ENCODE peak calls at places on chromosomes 12 and 14, in nine cellular contexts. One of them, this sample, is unnamed.

GRCh38 chr14:65334765-65335411 is 77.6 kb upstream of the FUT8 start:
- DNase-seq in Calu3: peak
- DNase-seq in CD4-positive, alpha-beta T cell: no peak
- DNase-seq in GM12864: no peak
- DNase-seq in nephron progenitor cell: no peak
- DNase-seq in psoas muscle: no peak
- DNase-seq in upper lobe of right lung: no peak
- DNase-seq in choroid plexus epithelial cell: no peak
- DNase-seq in omental fat pad: no peak
- DNase-seq in this sample: no peak

GRCh38 chr12:65501093-65501621 is 222.7 kb downstream of the MSRB3 start:
- DNase-seq in upper lobe of right lung: no peak
- DNase-seq in nephron progenitor cell: no peak
- DNase-seq in CD4-positive, alpha-beta T cell: no peak
- DNase-seq in GM12864: no peak
- DNase-seq in psoas muscle: peak
- DNase-seq in Calu3: no peak
- DNase-seq in choroid plexus epithelial cell: no peak
- DNase-seq in omental fat pad: no peak
- DNase-seq in this sample: no peak

GRCh38 chr12:57243521-57244305 is 7.3 kb downstream of the STAC3 start:
- DNase-seq in choroid plexus epithelial cell: peak
- DNase-seq in upper lobe of right lung: peak
- DNase-seq in Calu3: peak
- DNase-seq in omental fat pad: peak
- DNase-seq in nephron progenitor cell: peak
- DNase-seq in GM12864: no peak
- DNase-seq in psoas muscle: peak
- DNase-seq in CD4-positive, alpha-beta T cell: peak
- DNase-seq in this sample: peak

GRCh38 chr14:93744876-93745275 is 43.4 kb downstream of the PRIMA1 start:
- DNase-seq in psoas muscle: peak
- DNase-seq in CD4-positive, alpha-beta T cell: no peak
- DNase-seq in choroid plexus epithelial cell: no peak
- DNase-seq in Calu3: no peak
- DNase-seq in omental fat pad: no peak
- DNase-seq in nephron progenitor cell: no peak
- DNase-seq in GM12864: no peak
- DNase-seq in upper lobe of right lung: no peak
- DNase-seq in this sample: no peak

GRCh38 chr14:81247271-81247766 is 26.6 kb upstream of the GTF2A1 start:
- DNase-seq in upper lobe of right lung: no peak
- DNase-seq in Calu3: no peak
- DNase-seq in GM12864: no peak
- DNase-seq in omental fat pad: no peak
- DNase-seq in CD4-positive, alpha-beta T cell: no peak
- DNase-seq in nephron progenitor cell: no peak
- DNase-seq in choroid plexus epithelial cell: no peak
- DNase-seq in psoas muscle: no peak
- DNase-seq in this sample: no peak

GRCh38 chr14:104140463-104141331 is 2.3 kb downstream of the KIF26A start:
- DNase-seq in omental fat pad: no peak
- DNase-seq in psoas muscle: peak
- DNase-seq in CD4-positive, alpha-beta T cell: no peak
- DNase-seq in Calu3: no peak
- DNase-seq in choroid plexus epithelial cell: no peak
- DNase-seq in GM12864: no peak
- DNase-seq in upper lobe of right lung: peak
- DNase-seq in nephron progenitor cell: peak
- DNase-seq in this sample: no peak

GRCh38 chr14:78598046-78598652 is 428.0 kb downstream of the NRXN3 start:
- DNase-seq in choroid plexus epithelial cell: peak
- DNase-seq in GM12864: peak
- DNase-seq in nephron progenitor cell: peak
- DNase-seq in omental fat pad: no peak
- DNase-seq in CD4-positive, alpha-beta T cell: peak
- DNase-seq in psoas muscle: peak
- DNase-seq in Calu3: peak
- DNase-seq in upper lobe of right lung: no peak
- DNase-seq in this sample: peak

GRCh38 chr12:76311796-76312195 is 36.4 kb downstream of the BBS10 start:
- DNase-seq in GM12864: no peak
- DNase-seq in CD4-positive, alpha-beta T cell: no peak
- DNase-seq in omental fat pad: no peak
- DNase-seq in nephron progenitor cell: no peak
- DNase-seq in upper lobe of right lung: no peak
- DNase-seq in choroid plexus epithelial cell: peak
- DNase-seq in Calu3: no peak
- DNase-seq in psoas muscle: no peak
- DNase-seq in this sample: no peak

GRCh38 chr12:20631711-20632110 is 63.4 kb upstream of the SLCO1C1 start:
- DNase-seq in psoas muscle: no peak
- DNase-seq in upper lobe of right lung: no peak
- DNase-seq in GM12864: no peak
- DNase-seq in omental fat pad: no peak
- DNase-seq in Calu3: no peak
- DNase-seq in CD4-positive, alpha-beta T cell: no peak
- DNase-seq in nephron progenitor cell: no peak
- DNase-seq in choroid plexus epithelial cell: peak
- DNase-seq in this sample: no peak

GRCh38 chr14:29236848-29237247 is 470.3 kb downstream of the FOXG1 start:
- DNase-seq in Calu3: no peak
- DNase-seq in GM12864: no peak
- DNase-seq in nephron progenitor cell: no peak
- DNase-seq in choroid plexus epithelial cell: peak
- DNase-seq in CD4-positive, alpha-beta T cell: no peak
- DNase-seq in upper lobe of right lung: no peak
- DNase-seq in omental fat pad: no peak
- DNase-seq in psoas muscle: no peak
- DNase-seq in this sample: no peak

GRCh38 chr12:96247567-96247962 is 53.4 kb downstream of the ELK3 start:
- DNase-seq in upper lobe of right lung: no peak
- DNase-seq in choroid plexus epithelial cell: no peak
- DNase-seq in nephron progenitor cell: no peak
- DNase-seq in GM12864: no peak
- DNase-seq in psoas muscle: no peak
- DNase-seq in Calu3: no peak
- DNase-seq in CD4-positive, alpha-beta T cell: no peak
- DNase-seq in omental fat pad: no peak
- DNase-seq in this sample: no peak

GRCh38 chr14:52876311-52876710 is 74.5 kb downstream of the FERMT2 start:
- DNase-seq in omental fat pad: no peak
- DNase-seq in upper lobe of right lung: no peak
- DNase-seq in nephron progenitor cell: no peak
- DNase-seq in psoas muscle: no peak
- DNase-seq in choroid plexus epithelial cell: peak
- DNase-seq in CD4-positive, alpha-beta T cell: no peak
- DNase-seq in Calu3: no peak
- DNase-seq in GM12864: no peak
- DNase-seq in this sample: no peak

GRCh38 chr14:53538316-53538851 is 385.3 kb upstream of the DDHD1 start:
- DNase-seq in Calu3: no peak
- DNase-seq in psoas muscle: no peak
- DNase-seq in omental fat pad: no peak
- DNase-seq in GM12864: no peak
- DNase-seq in choroid plexus epithelial cell: peak
- DNase-seq in nephron progenitor cell: no peak
- DNase-seq in upper lobe of right lung: no peak
- DNase-seq in CD4-positive, alpha-beta T cell: no peak
- DNase-seq in this sample: no peak

GRCh38 chr12:104222981-104223380 is 7.4 kb downstream of the TXNRD1 start:
- DNase-seq in nephron progenitor cell: no peak
- DNase-seq in CD4-positive, alpha-beta T cell: no peak
- DNase-seq in choroid plexus epithelial cell: no peak
- DNase-seq in upper lobe of right lung: no peak
- DNase-seq in omental fat pad: no peak
- DNase-seq in GM12864: no peak
- DNase-seq in Calu3: no peak
- DNase-seq in psoas muscle: no peak
- DNase-seq in this sample: no peak

GRCh38 chr12:10716704-10717315 is 6.3 kb downstream of the YBX3 start:
- DNase-seq in nephron progenitor cell: peak
- DNase-seq in psoas muscle: peak
- DNase-seq in choroid plexus epithelial cell: peak
- DNase-seq in CD4-positive, alpha-beta T cell: no peak
- DNase-seq in upper lobe of right lung: no peak
- DNase-seq in omental fat pad: peak
- DNase-seq in GM12864: no peak
- DNase-seq in Calu3: peak
- DNase-seq in this sample: no peak

GRCh38 chr12:48788852-48789775 is at the start of gene ADCY6:
- DNase-seq in choroid plexus epithelial cell: peak
- DNase-seq in omental fat pad: peak
- DNase-seq in Calu3: peak
- DNase-seq in CD4-positive, alpha-beta T cell: no peak
- DNase-seq in GM12864: no peak
- DNase-seq in upper lobe of right lung: peak
- DNase-seq in psoas muscle: peak
- DNase-seq in nephron progenitor cell: peak
- DNase-seq in this sample: peak

GRCh38 chr14:24139272-24139934 is 2.0 kb downstream of the EMC9 start:
- DNase-seq in psoas muscle: no peak
- DNase-seq in CD4-positive, alpha-beta T cell: no peak
- DNase-seq in nephron progenitor cell: no peak
- DNase-seq in choroid plexus epithelial cell: no peak
- DNase-seq in upper lobe of right lung: no peak
- DNase-seq in GM12864: no peak
- DNase-seq in omental fat pad: no peak
- DNase-seq in Calu3: peak
- DNase-seq in this sample: no peak

GRCh38 chr14:24143511-24143910 is 2.1 kb upstream of the EMC9 start:
- DNase-seq in omental fat pad: no peak
- DNase-seq in choroid plexus epithelial cell: peak
- DNase-seq in GM12864: no peak
- DNase-seq in nephron progenitor cell: no peak
- DNase-seq in Calu3: no peak
- DNase-seq in CD4-positive, alpha-beta T cell: no peak
- DNase-seq in psoas muscle: no peak
- DNase-seq in upper lobe of right lung: no peak
- DNase-seq in this sample: no peak

GRCh38 chr14:24144451-24144850 is 2.0 kb downstream of the PSME2 start:
- DNase-seq in omental fat pad: no peak
- DNase-seq in nephron progenitor cell: no peak
- DNase-seq in upper lobe of right lung: no peak
- DNase-seq in GM12864: no peak
- DNase-seq in choroid plexus epithelial cell: no peak
- DNase-seq in Calu3: no peak
- DNase-seq in CD4-positive, alpha-beta T cell: no peak
- DNase-seq in psoas muscle: no peak
- DNase-seq in this sample: no peak

GRCh38 chr14:24138396-24139271 is 2.6 kb downstream of the PSME1 start:
- DNase-seq in psoas muscle: no peak
- DNase-seq in upper lobe of right lung: no peak
- DNase-seq in Calu3: no peak
- DNase-seq in CD4-positive, alpha-beta T cell: no peak
- DNase-seq in omental fat pad: no peak
- DNase-seq in GM12864: no peak
- DNase-seq in nephron progenitor cell: no peak
- DNase-seq in choroid plexus epithelial cell: no peak
- DNase-seq in this sample: no peak

GRCh38 chr14:24141030-24141880 is at the start of gene EMC9:
- DNase-seq in psoas muscle: peak
- DNase-seq in upper lobe of right lung: peak
- DNase-seq in CD4-positive, alpha-beta T cell: peak
- DNase-seq in choroid plexus epithelial cell: peak
- DNase-seq in omental fat pad: peak
- DNase-seq in nephron progenitor cell: peak
- DNase-seq in Calu3: peak
- DNase-seq in GM12864: peak
- DNase-seq in this sample: peak
- TF ChIP-seq CTCF in psoas muscle: peak
- TF ChIP-seq CTCF in upper lobe of right lung: peak
- TF ChIP-seq CTCF in CD4-positive, alpha-beta T cell: no peak
- TF ChIP-seq CTCF in choroid plexus epithelial cell: peak
- TF ChIP-seq CTCF in omental fat pad: no peak
- TF ChIP-seq CTCF in nephron progenitor cell: no peak
- TF ChIP-seq CTCF in Calu3: no peak
- TF ChIP-seq CTCF in GM12864: peak
- TF ChIP-seq CTCF in this sample: no peak

DNA sequence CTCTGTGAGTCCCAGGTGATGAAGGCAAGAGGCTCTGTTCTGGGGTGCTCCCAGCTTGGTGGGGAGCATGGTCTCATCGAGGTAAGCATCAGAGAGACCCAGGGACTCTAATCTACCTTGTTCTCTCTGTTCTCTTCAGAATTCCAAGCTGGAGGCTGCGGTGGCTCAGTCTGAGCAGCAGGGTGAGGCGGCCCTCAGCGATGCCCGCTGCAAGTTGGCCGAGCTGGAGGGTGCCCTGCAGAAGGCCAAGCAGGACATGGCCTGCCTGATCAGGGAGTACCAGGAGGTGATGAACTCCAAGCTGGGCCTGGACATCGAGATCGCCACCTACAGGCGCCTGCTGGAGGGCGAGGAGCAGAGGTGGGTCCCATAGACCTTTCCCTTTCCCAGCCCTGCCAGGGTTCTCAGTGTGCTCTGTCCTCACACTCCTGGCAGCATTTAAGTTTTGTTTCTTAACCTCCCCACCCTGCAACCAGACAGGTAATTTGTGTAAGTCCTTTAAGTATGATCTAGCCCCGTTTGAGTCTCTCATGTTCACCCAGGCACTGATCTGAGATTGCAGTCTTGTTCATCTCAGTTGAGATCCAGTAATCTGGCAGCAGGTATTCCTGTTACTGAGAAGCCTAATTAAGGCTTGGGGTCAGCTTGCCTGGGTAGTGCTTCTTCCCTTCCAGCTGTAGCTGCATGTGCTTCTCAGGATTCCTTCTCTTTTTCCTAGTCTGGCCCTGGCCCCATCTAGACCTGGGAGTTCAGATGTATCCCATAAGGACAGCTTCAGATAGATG is 14.8 kb upstream of the KRT81 start:
- DNase-seq in Calu3: peak
- DNase-seq in psoas muscle: no peak
- DNase-seq in CD4-positive, alpha-beta T cell: no peak
- DNase-seq in GM12864: no peak
- DNase-seq in omental fat pad: no peak
- DNase-seq in choroid plexus epithelial cell: no peak
- DNase-seq in nephron progenitor cell: no peak
- DNase-seq in upper lobe of right lung: no peak
- DNase-seq in this sample: no peak
- TF ChIP-seq CTCF in Calu3: peak
- TF ChIP-seq CTCF in psoas muscle: no peak
- TF ChIP-seq CTCF in CD4-positive, alpha-beta T cell: no peak
- TF ChIP-seq CTCF in GM12864: peak
- TF ChIP-seq CTCF in omental fat pad: no peak
- TF ChIP-seq CTCF in choroid plexus epithelial cell: peak
- TF ChIP-seq CTCF in nephron progenitor cell: peak
- TF ChIP-seq CTCF in upper lobe of right lung: peak
- TF ChIP-seq CTCF in this sample: peak

GRCh38 chr14:33499687-33500086 is 451.2 kb downstream of the EGLN3 start:
- DNase-seq in omental fat pad: no peak
- DNase-seq in upper lobe of right lung: no peak
- DNase-seq in GM12864: no peak
- DNase-seq in psoas muscle: no peak
- DNase-seq in Calu3: no peak
- DNase-seq in nephron progenitor cell: no peak
- DNase-seq in choroid plexus epithelial cell: peak
- DNase-seq in CD4-positive, alpha-beta T cell: no peak
- DNase-seq in this sample: no peak
- TF ChIP-seq CTCF in omental fat pad: no peak
- TF ChIP-seq CTCF in upper lobe of right lung: no peak
- TF ChIP-seq CTCF in GM12864: no peak
- TF ChIP-seq CTCF in psoas muscle: no peak
- TF ChIP-seq CTCF in Calu3: no peak
- TF ChIP-seq CTCF in nephron progenitor cell: no peak
- TF ChIP-seq CTCF in choroid plexus epithelial cell: peak
- TF ChIP-seq CTCF in CD4-positive, alpha-beta T cell: no peak
- TF ChIP-seq CTCF in this sample: no peak

GRCh38 chr14:101313268-101313667 is 248.0 kb upstream of the DIO3 start:
- DNase-seq in choroid plexus epithelial cell: no peak
- DNase-seq in CD4-positive, alpha-beta T cell: no peak
- DNase-seq in GM12864: no peak
- DNase-seq in psoas muscle: no peak
- DNase-seq in omental fat pad: no peak
- DNase-seq in Calu3: no peak
- DNase-seq in nephron progenitor cell: no peak
- DNase-seq in upper lobe of right lung: no peak
- DNase-seq in this sample: no peak
- TF ChIP-seq CTCF in choroid plexus epithelial cell: no peak
- TF ChIP-seq CTCF in CD4-positive, alpha-beta T cell: no peak
- TF ChIP-seq CTCF in GM12864: no peak
- TF ChIP-seq CTCF in psoas muscle: no peak
- TF ChIP-seq CTCF in omental fat pad: no peak
- TF ChIP-seq CTCF in Calu3: no peak
- TF ChIP-seq CTCF in nephron progenitor cell: no peak
- TF ChIP-seq CTCF in upper lobe of right lung: no peak
- TF ChIP-seq CTCF in this sample: no peak

This sample was measured in GM13977.